ENCODE peak calls at places on chromosomes 16 and 17, in eight cellular contexts. V, N, Z, G, R, M, B and C are unnamed samples.

GRCh38 chr17:57329380-57330214 is 73.3 kb downstream of the MSI2 start:
- DNase-seq in R (no peak), G (no peak), B (peak), Z (no peak), N (no peak), M (no peak), V (no peak), C (no peak)

GRCh38 chr17:74921045-74921681 is 1.9 kb downstream of the USH1G start:
- DNase-seq in V (no peak), G (no peak), N (no peak), B (no peak), M (peak), Z (no peak), R (no peak), C (no peak)

GRCh38 chr17:11852911-11853310 is 144.4 kb downstream of the ZNF18 start:
- DNase-seq in V (no peak), G (no peak), R (no peak), B (no peak), N (no peak), M (no peak), Z (no peak), C (no peak)

GRCh38 chr16:68358951-68359350 is 48.1 kb downstream of the PRMT7 start:
- DNase-seq in B (no peak), M (no peak), V (peak), N (no peak), R (no peak), G (no peak), Z (no peak), C (no peak)

GRCh38 chr16:86739178-86739577 is 160.8 kb downstream of the FOXL1 start:
- DNase-seq in G (no peak), V (no peak), B (no peak), R (no peak), N (no peak), M (no peak), Z (no peak), C (no peak)

GRCh38 chr16:85353013-85353412 is 240.7 kb upstream of the CIBAR2 start:
- DNase-seq in V (no peak), Z (no peak), G (no peak), N (no peak), R (no peak), M (no peak), B (no peak), C (no peak)

GRCh38 chr16:85209526-85210121 is 97.4 kb upstream of the CIBAR2 start:
- DNase-seq in N (peak), M (no peak), G (no peak), V (peak), R (no peak), B (no peak), Z (no peak), C (no peak)

GRCh38 chr16:1000608-1001007 is 19.0 kb downstream of the SOX8 start:
- DNase-seq in Z (no peak), N (no peak), R (no peak), B (no peak), V (no peak), G (no peak), M (no peak), C (no peak)

GRCh38 chr16:49854227-49855203 is 1.4 kb downstream of the ZNF423 start:
- DNase-seq in B (peak), Z (no peak), G (no peak), V (no peak), N (peak), M (no peak), R (no peak), C (no peak)

GRCh38 chr16:2295056-2295798 is 27.3 kb upstream of the RNPS1 start:
- DNase-seq in Z (no peak), R (no peak), V (peak), G (no peak), B (no peak), M (no peak), N (no peak), C (no peak)

GRCh38 chr17:28325221-28325620 is 6.2 kb downstream of the TMEM97 start:
- DNase-seq in B (no peak), M (no peak), V (no peak), G (no peak), R (no peak), N (no peak), Z (no peak), C (no peak)

GRCh38 chr16:1057252-1057932 is 15.2 kb upstream of the SSTR5 start:
- DNase-seq in N (no peak), R (no peak), M (no peak), G (no peak), V (no peak), Z (no peak), B (peak), C (no peak)

GRCh38 chr17:66690166-66690565 is 144.8 kb upstream of the CACNG5 start:
- DNase-seq in G (no peak), V (no peak), M (no peak), R (no peak), Z (no peak), N (no peak), B (no peak), C (no peak)

GRCh38 chr17:72049914-72050313 is 70.9 kb upstream of the SOX9 start:
- DNase-seq in Z (no peak), M (no peak), N (no peak), V (no peak), B (no peak), G (no peak), R (no peak), C (no peak)

GRCh38 chr17:42180411-42180921 is 476 bp downstream of the KCNH4 start:
- DNase-seq in Z (no peak), M (no peak), V (no peak), R (no peak), N (no peak), B (peak), G (no peak), C (no peak)

GRCh38 chr17:35003778-35004177 is 23.5 kb downstream of the LIG3 start:
- DNase-seq in M (no peak), N (no peak), V (no peak), R (no peak), B (no peak), Z (no peak), G (no peak), C (no peak)

GRCh38 chr16:48620445-48620844 is 10.5 kb upstream of the N4BP1 start:
- DNase-seq in V (no peak), M (no peak), R (no peak), Z (no peak), G (no peak), N (no peak), B (no peak), C (no peak)

GRCh38 chr17:64470676-64471075 is 21.8 kb downstream of the MILR1 start:
- DNase-seq in M (no peak), Z (peak), G (no peak), B (no peak), N (no peak), V (no peak), R (no peak), C (no peak)

GRCh38 chr16:66935319-66936011 is at the start of gene CES2:
- DNase-seq in Z (no peak), R (peak), B (no peak), M (peak), V (peak), G (no peak), N (peak), C (no peak)

GRCh38 chr16:89841275-89841674 is 13.0 kb downstream of the SPIRE2 start:
- DNase-seq in N (no peak), G (no peak), R (no peak), V (no peak), B (no peak), Z (no peak), M (no peak), C (peak)

GRCh38 chr17:58390884-58391283 is 26.4 kb downstream of the RNF43 start:
- DNase-seq in M (no peak), N (no peak), Z (no peak), G (no peak), B (no peak), V (no peak), R (no peak), C (no peak)

GRCh38 chr17:44217738-44218343 is 1.6 kb downstream of the UBTF start:
- DNase-seq in V (no peak), N (peak), G (no peak), R (no peak), M (no peak), Z (no peak), B (no peak), C (no peak)

GRCh38 chr16:86378128-86378527 is 132.2 kb upstream of the FOXF1 start:
- DNase-seq in V (no peak), N (no peak), B (no peak), G (no peak), R (no peak), M (no peak), Z (no peak), C (no peak)

GRCh38 chr17:44086364-44087311 is 16.1 kb downstream of the G6PC3 start:
- DNase-seq in N (no peak), M (no peak), R (peak), Z (peak), V (no peak), G (peak), B (peak), C (no peak)

GRCh38 chr16:27977966-27978365 is 85.5 kb downstream of the GSG1L start:
- DNase-seq in V (no peak), M (no peak), N (peak), G (no peak), R (no peak), B (no peak), Z (no peak), C (no peak)

GRCh38 chr17:50663812-50664374 is 29.2 kb downstream of the ABCC3 start:
- DNase-seq in R (no peak), M (no peak), B (no peak), Z (no peak), N (no peak), G (no peak), V (no peak), C (no peak)
- TF ChIP-seq CTCF in R (no peak), M (no peak), B (no peak), Z (no peak), N (no peak), G (no peak), V (no peak), C (no peak)

DNA sequence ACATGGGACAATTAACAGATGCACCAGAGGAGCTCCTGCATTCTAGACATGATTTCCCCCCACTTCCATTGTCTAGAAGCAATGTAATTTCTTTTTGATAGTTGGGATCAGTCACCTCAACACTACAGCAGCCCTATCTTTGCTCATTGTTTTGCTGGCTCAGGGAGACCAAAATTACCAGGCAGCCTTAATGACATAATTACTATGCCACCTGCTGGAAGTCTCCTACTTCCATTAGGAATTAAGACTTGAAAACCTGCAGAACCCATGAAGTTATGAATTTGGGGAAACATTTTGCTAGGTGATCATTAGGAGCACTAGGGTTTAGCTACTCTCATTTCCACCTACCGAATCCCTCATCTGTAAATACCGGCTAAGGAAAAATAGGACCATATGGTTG is 312.0 kb upstream of the CA10 start:
- DNase-seq in V (no peak), M (no peak), Z (no peak), B (no peak), R (no peak), G (no peak), N (no peak), C (no peak)
- TF ChIP-seq CTCF in V (no peak), M (no peak), Z (no peak), B (no peak), R (no peak), G (no peak), N (no peak), C (no peak)

DNA sequence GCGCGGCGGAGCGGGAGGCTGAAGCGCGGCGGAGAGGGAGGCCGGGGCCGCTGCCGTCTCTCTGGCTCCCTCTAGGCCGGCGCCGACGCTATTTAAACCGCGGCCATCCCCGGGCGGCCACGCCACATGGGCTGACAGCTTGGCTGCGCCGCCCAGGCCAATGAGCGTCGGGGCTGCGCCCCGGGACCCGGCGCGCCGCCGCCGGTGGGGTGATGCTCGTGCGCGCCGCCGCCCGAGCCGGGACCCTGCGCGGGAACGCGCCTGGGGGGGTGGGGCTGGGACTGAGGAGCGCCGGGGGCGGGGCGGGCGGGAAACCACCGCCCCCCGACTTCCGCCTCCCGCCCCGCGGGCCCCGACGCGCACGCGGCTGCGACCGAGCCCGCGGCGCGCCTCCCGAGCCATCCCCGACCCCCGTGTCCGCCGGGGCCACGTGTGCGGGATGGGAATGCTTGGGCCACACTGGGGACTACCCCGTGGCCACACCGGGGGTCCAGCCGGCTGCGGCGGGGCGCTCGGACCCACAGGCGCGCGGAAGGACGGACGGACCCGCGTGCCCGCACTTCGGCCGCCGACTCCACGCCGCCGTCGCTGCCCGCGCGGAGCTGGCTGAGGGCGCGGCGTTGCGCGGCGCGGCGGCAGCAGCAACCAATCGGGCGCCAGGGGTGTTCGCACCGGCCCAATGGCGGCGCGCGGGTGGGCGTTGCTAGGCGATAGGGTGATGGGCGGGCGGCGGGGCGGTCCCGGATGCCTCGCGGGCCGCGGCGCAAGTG is at the start of gene FASN:
- DNase-seq in R (peak), B (peak), N (peak), G (peak), M (peak), Z (peak), V (peak), C (peak)
- TF ChIP-seq CTCF in R (peak), B (peak), N (peak), G (peak), M (peak), Z (peak), V (no peak), C (no peak)

GRCh38 chr16:79007614-79008013 is 592.9 kb downstream of the MAF start:
- DNase-seq in G (no peak), V (no peak), Z (no peak), M (no peak), N (no peak), B (no peak), R (no peak), C (no peak)
- TF ChIP-seq CTCF in G (no peak), V (no peak), Z (no peak), M (no peak), N (no peak), B (no peak), R (no peak), C (no peak)

DNA sequence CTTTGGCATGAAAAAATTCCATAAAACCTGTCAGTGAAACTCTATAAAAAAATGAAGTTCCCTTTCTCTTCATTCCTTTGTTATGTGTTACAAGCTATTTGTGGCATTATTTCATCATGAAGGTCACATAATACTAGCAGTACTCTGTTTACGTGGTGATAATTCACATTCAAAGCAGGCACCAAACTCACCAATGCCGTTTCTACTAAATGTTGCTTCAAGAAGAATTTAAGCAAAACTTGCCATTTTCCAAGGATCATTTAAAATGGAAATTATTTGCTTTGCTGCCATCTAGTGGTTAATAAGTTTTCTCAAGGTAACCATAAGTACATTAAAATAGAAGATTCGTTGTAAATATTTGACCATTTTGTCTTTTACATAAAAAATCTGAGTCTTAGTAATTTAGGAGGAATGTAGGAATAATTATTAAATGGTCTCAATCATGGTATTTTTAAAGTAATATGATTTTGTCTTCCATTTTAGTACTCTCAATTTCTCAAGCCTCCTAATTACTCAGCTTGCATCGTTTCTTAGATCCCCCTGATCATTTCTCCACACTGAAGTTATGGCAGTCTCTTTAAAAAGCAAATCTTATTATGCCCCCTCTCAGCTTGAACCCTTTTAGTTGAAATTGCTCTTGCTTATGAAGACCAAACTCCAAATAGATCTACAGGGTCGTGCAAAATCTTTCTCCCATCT is 80.8 kb downstream of the OMG start:
- DNase-seq in B (no peak), G (peak), N (no peak), Z (peak), V (no peak), M (no peak), R (peak), C (no peak)
- TF ChIP-seq CTCF in B (peak), G (peak), N (peak), Z (peak), V (peak), M (peak), R (no peak), C (peak)